ENCODE peak calls at places on chromosome 16, in five cellular contexts. V is B cell, C is uterus, L is esophagus muscularis mucosa, F is breast epithelium. G is an unnamed sample.
A peak's percentile ranks its signal among the peaks of the same experiment; 100 is the strongest.

GRCh38 chr16:3045758-3046505 is 429 bp upstream of the MMP25 start:
- DNase-seq in V (peak; percentile 52), C (no peak), L (no peak), F (no peak), G (peak; percentile 19)

GRCh38 chr16:880471-881171 is 80.1 kb upstream of the GNG13 start:
- DNase-seq in V (peak; percentile 26), C (no peak), L (no peak), F (no peak), G (no peak)

GRCh38 chr16:10990378-10990777 is 46.0 kb downstream of the CLEC16A start:
- DNase-seq in V (no peak), C (no peak), L (no peak), F (no peak), G (no peak)

GRCh38 chr16:9338510-9338909 is 247.1 kb downstream of the HAPSTR1 start:
- DNase-seq in V (no peak), C (no peak), L (peak; percentile 74), F (no peak), G (no peak)

GRCh38 chr16:27177031-27177774 is 26.1 kb upstream of the KDM8 start:
- DNase-seq in V (no peak), C (no peak), L (no peak), F (no peak), G (no peak)

GRCh38 chr16:51146256-51146924 is 4.7 kb downstream of the SALL1 start:
- DNase-seq in V (no peak), C (no peak), L (no peak), F (no peak), G (no peak)

GRCh38 chr16:87017388-87018012 is 299.7 kb downstream of the C16orf95 start:
- DNase-seq in V (no peak), C (no peak), L (no peak), F (no peak), G (no peak)

GRCh38 chr16:11844499-11844898 is 6.8 kb downstream of the RSL1D1 start:
- DNase-seq in V (no peak), C (no peak), L (no peak), F (no peak), G (no peak)

GRCh38 chr16:18948372-18949020 is 22.3 kb upstream of the SMG1 start:
- DNase-seq in V (no peak), C (no peak), L (no peak), F (no peak), G (no peak)

GRCh38 chr16:53502331-53503269 is at the start of gene AKTIP:
- DNase-seq in V (no peak), C (peak; percentile 39), L (peak; percentile 91), F (peak; percentile 67), G (peak; percentile 33)

GRCh38 chr16:47916266-47916665 is 239.5 kb downstream of the ABCC12 start:
- DNase-seq in V (no peak), C (no peak), L (no peak), F (no peak), G (no peak)

GRCh38 chr16:1983544-1984346 is at the start of gene GFER:
- DNase-seq in V (peak; percentile 78), C (peak; percentile 84), L (peak; percentile 93), F (no peak), G (peak; percentile 74)

GRCh38 chr16:56349086-56349415 is 76.3 kb downstream of the AMFR start:
- DNase-seq in V (no peak), C (no peak), L (no peak), F (no peak), G (no peak)

GRCh38 chr16:72938426-72939164 is 109.3 kb downstream of the ZFHX3 start:
- DNase-seq in V (no peak), C (peak; percentile 84), L (peak; percentile 96), F (peak; percentile 70), G (no peak)

GRCh38 chr16:66503612-66504011 is 46.3 kb downstream of the TK2 start:
- DNase-seq in V (no peak), C (no peak), L (no peak), F (no peak), G (no peak)

GRCh38 chr16:83908798-83909197 is 9.9 kb downstream of the MLYCD start:
- DNase-seq in V (no peak), C (no peak), L (no peak), F (no peak), G (no peak)

GRCh38 chr16:70710422-70711210 is 24.8 kb upstream of the MTSS2 start:
- DNase-seq in V (no peak), C (no peak), L (no peak), F (no peak), G (no peak)

GRCh38 chr16:70709961-70710360 is 24.1 kb upstream of the MTSS2 start:
- DNase-seq in V (no peak), C (no peak), L (no peak), F (no peak), G (no peak)

GRCh38 chr16:70708381-70709253 is 22.8 kb upstream of the MTSS2 start:
- DNase-seq in V (no peak), C (no peak), L (no peak), F (no peak), G (no peak)

GRCh38 chr16:70711211-70711978 is 25.5 kb upstream of the MTSS2 start:
- DNase-seq in V (no peak), C (no peak), L (no peak), F (no peak), G (no peak)

DNA sequence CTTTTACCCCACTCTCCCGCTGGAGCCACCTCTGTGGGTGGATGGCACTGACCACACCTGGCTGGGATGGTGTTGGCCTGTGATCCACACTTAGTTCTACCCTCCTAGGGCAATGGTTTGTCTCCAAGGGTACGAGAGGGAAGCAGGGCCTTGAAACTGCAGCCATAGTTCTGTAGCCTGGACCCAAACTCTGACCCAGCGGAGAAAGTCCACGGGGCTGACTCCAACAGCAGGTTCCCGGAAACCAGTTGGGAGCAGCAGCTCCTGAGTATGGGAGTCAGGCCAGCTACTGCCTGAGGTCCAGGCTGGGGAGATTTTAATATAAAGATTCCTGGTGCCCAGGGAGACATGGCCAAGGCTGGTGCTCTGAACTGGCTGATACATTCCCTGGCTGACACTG is 23.6 kb upstream of the MTSS2 start:
- DNase-seq in V (no peak), C (no peak), L (no peak), F (no peak), G (no peak)
- TF ChIP-seq CTCF in V (no peak), C (no peak), L (no peak), F (no peak), G (no peak)

DNA sequence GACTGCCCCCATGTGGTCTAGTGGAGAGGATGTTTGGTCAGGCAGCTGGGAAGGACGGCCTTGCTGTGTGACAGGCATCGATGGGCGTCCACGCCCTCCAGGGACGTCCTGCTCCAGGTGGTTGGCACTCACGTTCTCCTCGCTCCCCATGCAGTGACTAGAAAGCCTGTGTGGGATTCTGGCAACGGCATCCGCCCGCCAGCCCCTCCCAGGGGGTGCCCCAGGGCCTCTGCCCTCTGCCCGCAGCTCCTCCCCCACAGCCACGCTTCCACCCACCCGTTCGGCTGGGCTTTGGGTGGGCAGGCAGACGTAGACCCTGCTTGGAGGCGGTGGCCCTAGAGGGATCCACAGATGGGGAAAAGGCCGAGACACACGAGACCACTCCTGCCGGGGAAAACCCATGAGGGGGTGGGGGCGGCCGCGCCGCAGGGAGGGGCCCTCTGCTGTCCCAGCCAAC is 4.7 kb upstream of the IL17C start:
- DNase-seq in V (no peak), C (no peak), L (no peak), F (no peak), G (no peak)
- TF ChIP-seq CTCF in V (no peak), C (no peak), L (peak; percentile 6), F (no peak), G (no peak)

DNA sequence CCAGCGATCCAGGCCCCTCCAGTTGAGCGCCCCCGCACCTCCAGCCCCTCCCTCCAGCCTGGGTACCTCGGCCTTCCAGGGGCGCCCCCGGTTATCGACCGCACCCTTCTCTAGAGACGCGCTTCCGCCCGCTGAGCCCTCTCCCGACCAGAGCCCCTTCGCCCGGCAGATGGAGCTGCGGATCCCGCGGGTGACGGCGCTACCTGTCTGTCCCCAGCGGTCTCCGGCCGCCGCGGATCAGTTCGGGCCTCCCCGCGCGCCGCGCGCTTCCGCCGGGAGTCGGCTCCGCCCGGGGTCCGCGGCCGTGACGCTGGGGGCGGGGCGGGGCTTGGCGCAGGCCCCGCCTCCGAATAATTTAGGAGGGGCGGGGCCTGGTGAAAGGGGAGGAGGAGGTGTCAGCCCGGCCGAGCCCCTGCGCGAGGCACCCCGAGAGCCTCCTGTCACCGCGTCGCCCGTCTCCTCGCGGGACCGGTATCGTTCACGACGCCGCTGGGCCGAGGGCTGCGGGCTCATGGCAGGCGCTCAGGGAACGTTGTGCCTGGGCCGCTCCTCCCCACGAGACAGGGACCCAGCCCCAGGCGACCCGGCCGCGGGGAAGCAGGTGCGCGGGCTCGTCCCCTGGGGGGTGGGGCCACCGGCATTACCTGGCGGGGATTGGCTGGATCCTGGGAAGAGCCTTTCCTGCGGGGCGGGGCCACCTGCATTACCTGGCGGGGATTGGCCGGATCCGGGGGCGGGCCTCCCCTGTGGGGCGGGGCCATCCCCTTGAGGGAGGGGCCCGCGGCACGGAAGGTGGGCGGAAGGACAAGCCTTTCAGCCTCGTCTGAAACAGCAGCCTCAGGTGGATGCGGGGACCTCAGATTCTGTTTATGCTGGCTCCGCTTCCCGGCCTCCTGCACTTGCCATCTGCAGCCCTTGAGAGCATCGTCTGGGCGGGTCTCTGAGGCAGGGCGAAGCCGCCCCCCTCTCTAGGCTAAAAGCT is at the start of gene SPATA2L:
- DNase-seq in V (peak; percentile 97), C (peak; percentile 77), L (peak; percentile 96), F (peak; percentile 96), G (peak; percentile 95)
- TF ChIP-seq CTCF in V (no peak), C (peak; percentile 2), L (no peak), F (no peak), G (no peak)

GRCh38 chr16:69937465-69937951 is 13.6 kb upstream of the CLEC18A start:
- DNase-seq in V (no peak), C (no peak), L (no peak), F (no peak), G (no peak)
- TF ChIP-seq CTCF in V (no peak), C (no peak), L (peak; percentile 12), F (no peak), G (no peak)

G was measured in natural killer cell.